ENCODE peak calls at places on chromosomes 6 and 20, in four cellular contexts. I is tibial nerve, S is NCI-H1105, X is HuH-7. Y is an unnamed sample.

GRCh38 chr6:161596807-161597505 is 323.1 kb upstream of the AGPAT4 start:
- DNase-seq in X (no peak), I (no peak), S (no peak), Y (no peak)

GRCh38 chr20:23325107-23325506 is 25.5 kb upstream of the NXT1 start:
- DNase-seq in X (no peak), I (no peak), S (no peak), Y (no peak)

GRCh38 chr6:15296735-15297134 is 50.9 kb downstream of the JARID2 start:
- DNase-seq in X (no peak), S (no peak), I (no peak), Y (no peak)

GRCh38 chr20:62367136-62367482 is at the start of gene LAMA5:
- DNase-seq in I (no peak), S (peak), X (peak), Y (peak)

GRCh38 chr20:48959902-48960550 is 38.5 kb downstream of the ARFGEF2 start:
- DNase-seq in S (no peak), X (no peak), I (no peak), Y (no peak)

GRCh38 chr6:134394905-134395304 is 77.0 kb upstream of the SGK1 start:
- DNase-seq in I (no peak), S (no peak), X (no peak), Y (no peak)

GRCh38 chr6:146135167-146135566 is 106.3 kb downstream of the GRM1 start:
- DNase-seq in I (no peak), S (no peak), X (no peak), Y (no peak)

GRCh38 chr6:24188571-24188970 is 62.6 kb downstream of the NRSN1 start:
- DNase-seq in I (no peak), X (no peak), S (no peak), Y (peak)

GRCh38 chr6:157274116-157274470 is 49.2 kb downstream of the TMEM242 start:
- DNase-seq in S (no peak), X (no peak), I (no peak), Y (no peak)

GRCh38 chr6:7532232-7532631 is 9.2 kb upstream of the DSP start:
- DNase-seq in I (no peak), X (no peak), S (peak), Y (no peak)

GRCh38 chr6:169112483-169113320 is 140.9 kb downstream of the THBS2 start:
- DNase-seq in X (no peak), I (no peak), S (no peak), Y (no peak)

GRCh38 chr6:125773387-125774341 is 17.1 kb upstream of the NCOA7 start:
- DNase-seq in X (no peak), I (no peak), S (no peak), Y (no peak)

GRCh38 chr6:63882208-63882607 is 246.6 kb downstream of the PHF3 start:
- DNase-seq in I (no peak), X (peak), S (no peak), Y (peak)

GRCh38 chr6:134175532-134176282 is 123.3 kb upstream of the SLC2A12 start:
- DNase-seq in S (no peak), X (no peak), I (peak), Y (peak)

GRCh38 chr6:90720404-90720803 is 133.5 kb upstream of the MAP3K7 start:
- DNase-seq in S (no peak), X (no peak), I (no peak), Y (no peak)

GRCh38 chr20:32828029-32828666 is 8.4 kb downstream of the MAPRE1 start:
- DNase-seq in X (no peak), S (no peak), I (no peak), Y (no peak)

GRCh38 chr20:5447188-5447587 is 130.4 kb upstream of the PROKR2 start:
- DNase-seq in S (no peak), X (no peak), I (no peak), Y (no peak)

GRCh38 chr20:37282558-37282957 is 6.9 kb upstream of the MANBAL start:
- DNase-seq in S (no peak), I (no peak), X (no peak), Y (peak)

GRCh38 chr6:39686980-39687379 is 38.2 kb downstream of the KIF6 start:
- DNase-seq in X (no peak), S (no peak), I (peak), Y (no peak)

GRCh38 chr6:168047841-168048723 is 30.9 kb downstream of the FRMD1 start:
- DNase-seq in I (no peak), S (no peak), X (no peak), Y (no peak)

GRCh38 chr6:13404115-13404891 is 76.0 kb upstream of the TBC1D7 start:
- DNase-seq in I (no peak), X (no peak), S (no peak), Y (no peak)

GRCh38 chr6:131103296-131103695 is 32.0 kb upstream of the AKAP7 start:
- DNase-seq in I (no peak), S (no peak), X (no peak), Y (no peak)

GRCh38 chr6:130885392-130886192 is 58.4 kb downstream of the SMLR1 start:
- DNase-seq in S (peak), X (peak), I (no peak), Y (peak)

GRCh38 chr6:64266351-64266821 is 630.8 kb downstream of the PHF3 start:
- DNase-seq in S (no peak), I (no peak), X (no peak), Y (no peak)

GRCh38 chr20:57027752-57028151 is 238.7 kb downstream of the BMP7 start:
- DNase-seq in I (no peak), S (no peak), X (no peak), Y (peak)

GRCh38 chr6:154497118-154497517 is 13.4 kb downstream of the CNKSR3 start:
- DNase-seq in I (no peak), X (no peak), S (no peak), Y (no peak)

GRCh38 chr6:151131346-151131745 is 108.4 kb upstream of the AKAP12 start:
- DNase-seq in S (no peak), X (no peak), I (no peak), Y (no peak)

GRCh38 chr20:7772376-7772775 is 167.9 kb downstream of the HAO1 start:
- DNase-seq in S (peak), I (no peak), X (no peak), Y (no peak)

GRCh38 chr6:106512958-106513480 is 116.3 kb downstream of the RTN4IP1 start:
- DNase-seq in I (no peak), X (no peak), S (no peak), Y (no peak)

GRCh38 chr20:50673146-50673830 is 18.1 kb downstream of the RIPOR3 start:
- DNase-seq in I (no peak), X (no peak), S (no peak), Y (peak)

GRCh38 chr6:28589952-28590340 is 64.3 kb downstream of the GPX5 start:
- DNase-seq in X (no peak), S (no peak), I (no peak), Y (no peak)

GRCh38 chr6:84514089-84514971 is 250.1 kb downstream of the TBX18 start:
- DNase-seq in I (no peak), S (no peak), X (no peak), Y (no peak)

GRCh38 chr6:11432713-11433450 is 104.7 kb upstream of the TMEM170B start:
- DNase-seq in S (no peak), I (no peak), X (no peak), Y (no peak)

GRCh38 chr6:112626468-112627082 is 279.4 kb downstream of the RFPL4B start:
- DNase-seq in I (no peak), S (no peak), X (no peak), Y (no peak)

GRCh38 chr20:20259534-20259933 is 108.4 kb upstream of the INSM1 start:
- DNase-seq in X (no peak), I (no peak), S (no peak), Y (no peak)

GRCh38 chr6:141133346-141133745 is 999.4 kb upstream of the GJE1 start:
- DNase-seq in S (no peak), X (no peak), I (no peak), Y (no peak)

GRCh38 chr6:37794825-37795224 is 24.7 kb upstream of the ZFAND3 start:
- DNase-seq in X (no peak), I (no peak), S (no peak), Y (no peak)

Y was measured in NCI-H82.